ENCODE peak calls at places on chromosomes 6 and 20, in four cellular contexts. J is heart left ventricle; U is activated naive CD4-positive, alpha-beta T cell treated with Interleukin-2 at 50 U/mL for 16 hours; N is HEK293T. L is an unnamed sample.

GRCh38 chr6:44073612-44074382 is 53.5 kb downstream of the MRPL14 start:
- DNase-seq in N (no peak), J (no peak), U (no peak), L (no peak)

GRCh38 chr6:152129606-152130249 is 322.2 kb downstream of the ESR1 start:
- DNase-seq in N (no peak), U (no peak), J (no peak), L (no peak)

GRCh38 chr20:31567380-31567720 is 37.7 kb upstream of the ID1 start:
- DNase-seq in J (no peak), U (no peak), N (no peak), L (no peak)

GRCh38 chr6:111789593-111789992 is 83.7 kb downstream of the FYN start:
- DNase-seq in J (peak), U (no peak), N (no peak), L (no peak)

GRCh38 chr6:36033935-36034334 is 6.3 kb downstream of the MAPK14 start:
- DNase-seq in N (no peak), U (peak), J (no peak), L (no peak)

GRCh38 chr6:65448806-65449397 is 258.1 kb downstream of the EYS start:
- DNase-seq in N (no peak), J (no peak), U (no peak), L (no peak)

GRCh38 chr6:35146453-35146852 is 5.3 kb upstream of the TCP11 start:
- DNase-seq in J (peak), U (no peak), N (peak), L (peak)

GRCh38 chr6:148776321-148776966 is 29.6 kb downstream of the UST start:
- DNase-seq in J (no peak), N (no peak), U (no peak), L (no peak)

GRCh38 chr20:13819885-13820645 is 35.2 kb downstream of the NDUFAF5 start:
- DNase-seq in N (peak), U (no peak), J (no peak), L (no peak)

GRCh38 chr20:16654858-16655257 is 75.0 kb upstream of the SNRPB2 start:
- DNase-seq in J (no peak), U (no peak), N (no peak), L (no peak)

GRCh38 chr20:58140787-58141396 is 87.6 kb downstream of the ANKRD60 start:
- DNase-seq in U (no peak), J (no peak), N (no peak), L (peak)

GRCh38 chr20:15643713-15644112 is 929.5 kb downstream of the KIF16B start:
- DNase-seq in N (peak), U (no peak), J (no peak), L (no peak)

GRCh38 chr6:120129228-120129627 is 779.7 kb upstream of the MAN1A1 start:
- DNase-seq in N (no peak), J (no peak), U (no peak), L (no peak)

GRCh38 chr20:47412073-47412472 is 55.6 kb upstream of the ZMYND8 start:
- DNase-seq in U (no peak), N (no peak), J (no peak), L (no peak)

GRCh38 chr20:50540620-50541605 is 30.7 kb downstream of the PTPN1 start:
- DNase-seq in U (no peak), N (no peak), J (no peak), L (no peak)

GRCh38 chr20:44549123-44549522 is 27.3 kb upstream of the SERINC3 start:
- DNase-seq in U (no peak), J (no peak), N (no peak), L (no peak)

GRCh38 chr20:2946988-2947961 is 74.0 kb downstream of the PTPRA start:
- DNase-seq in J (no peak), U (no peak), N (peak), L (no peak)

GRCh38 chr20:15487030-15487429 is 1086.2 kb downstream of the KIF16B start:
- DNase-seq in U (no peak), N (no peak), J (no peak), L (no peak)

GRCh38 chr6:57134954-57135353 is 37.2 kb upstream of the BAG2 start:
- DNase-seq in U (no peak), J (no peak), N (no peak), L (no peak)

GRCh38 chr6:13538084-13538483 is 36.3 kb upstream of the SIRT5 start:
- DNase-seq in J (no peak), N (peak), U (no peak), L (no peak)

GRCh38 chr6:149963212-149963461 is 606 bp upstream of the ULBP1 start:
- DNase-seq in J (no peak), N (peak), U (peak), L (no peak)

GRCh38 chr20:37773260-37773825 is 79.5 kb downstream of the CTNNBL1 start:
- DNase-seq in N (no peak), U (no peak), J (no peak), L (no peak)

GRCh38 chr6:43478008-43478372 is 620 bp downstream of the TJAP1 start:
- DNase-seq in N (no peak), U (no peak), J (no peak), L (no peak)

GRCh38 chr6:90469906-90470305 is 117.0 kb downstream of the MAP3K7 start:
- DNase-seq in U (no peak), N (no peak), J (no peak), L (no peak)

GRCh38 chr6:134531611-134532010 is 213.7 kb upstream of the SGK1 start:
- DNase-seq in U (no peak), J (no peak), N (no peak), L (no peak)

GRCh38 chr6:111478749-111479148 is 4.3 kb downstream of the REV3L start:
- DNase-seq in N (no peak), J (no peak), U (no peak), L (no peak)

GRCh38 chr6:80254716-80255115 is 148.2 kb downstream of the BCKDHB start:
- DNase-seq in N (no peak), J (no peak), U (no peak), L (no peak)

GRCh38 chr6:55917756-55918415 is 42.5 kb upstream of the BMP5 start:
- DNase-seq in J (no peak), U (no peak), N (no peak), L (no peak)

GRCh38 chr6:100376103-100376502 is 88.6 kb downstream of the SIM1 start:
- DNase-seq in N (no peak), J (no peak), U (no peak), L (no peak)

GRCh38 chr6:55445648-55446204 is 118.5 kb downstream of the GFRAL start:
- DNase-seq in N (peak), U (no peak), J (no peak), L (no peak)

GRCh38 chr6:135935951-135936601 is 84.6 kb downstream of the PDE7B start:
- DNase-seq in U (no peak), J (no peak), N (no peak), L (peak)

GRCh38 chr20:59006167-59006863 is 739 bp downstream of the CTSZ start:
- DNase-seq in N (no peak), J (no peak), U (no peak), L (no peak)

GRCh38 chr6:8743146-8743745 is 307.9 kb upstream of the SLC35B3 start:
- DNase-seq in N (no peak), U (no peak), J (no peak), L (no peak)

GRCh38 chr6:10676403-10676802 is 18.0 kb downstream of the C6orf52 start:
- DNase-seq in U (no peak), N (no peak), J (no peak), L (no peak)